ENCODE peak calls at places on chromosomes 7 and 10, in four cellular contexts. Z, B, M and R are unnamed samples.

GRCh38 chr7:47757946-47758371 is 176.0 kb upstream of the TNS3 start:
- DNase-seq in Z (peak), B (peak), M (peak), R (peak)

GRCh38 chr10:108384378-108384777 is 1219.9 kb upstream of the SORCS1 start:
- DNase-seq in Z (no peak), B (no peak), M (no peak), R (no peak)

GRCh38 chr7:3959364-3959763 is 658.3 kb downstream of the SDK1 start:
- DNase-seq in Z (no peak), B (no peak), M (no peak), R (no peak)

GRCh38 chr7:147678943-147679342 is 911.6 kb upstream of the C7orf33 start:
- DNase-seq in Z (no peak), B (no peak), M (no peak), R (no peak)

GRCh38 chr7:79434867-79435266 is 18.6 kb downstream of the MAGI2 start:
- DNase-seq in Z (peak), B (no peak), M (no peak), R (peak)

GRCh38 chr7:333399-333776 is 43.4 kb downstream of the FOXL3 start:
- DNase-seq in Z (no peak), B (no peak), M (no peak), R (no peak)

GRCh38 chr10:13587367-13587766 is 602 bp downstream of the PRPF18 start:
- DNase-seq in Z (no peak), B (no peak), M (peak), R (no peak)

GRCh38 chr10:22682237-22683192 is 31.9 kb downstream of the PIP4K2A start:
- DNase-seq in Z (peak), B (no peak), M (peak), R (peak)

GRCh38 chr7:142380064-142380463 is 122.2 kb upstream of the PRSS58 start:
- DNase-seq in Z (no peak), B (no peak), M (no peak), R (no peak)

GRCh38 chr7:39624202-39624807 is 933 bp downstream of the RALA start:
- DNase-seq in Z (no peak), B (no peak), M (peak), R (no peak)

GRCh38 chr10:82394122-82394521 is 519.1 kb downstream of the NRG3 start:
- DNase-seq in Z (no peak), B (no peak), M (no peak), R (no peak)

GRCh38 chr7:107594961-107595737 is 15.1 kb downstream of the BCAP29 start:
- DNase-seq in Z (peak), B (peak), M (peak), R (peak)

GRCh38 chr10:13656337-13657183 is 69.8 kb downstream of the PRPF18 start:
- DNase-seq in Z (no peak), B (no peak), M (no peak), R (no peak)

GRCh38 chr10:123782549-123782948 is 109.1 kb downstream of the CPXM2 start:
- DNase-seq in Z (no peak), B (no peak), M (no peak), R (no peak)

GRCh38 chr10:76942556-76943416 is 694.8 kb downstream of the KCNMA1 start:
- DNase-seq in Z (peak), B (no peak), M (peak), R (no peak)

GRCh38 chr10:6035926-6036575 is 26.1 kb downstream of the IL2RA start:
- DNase-seq in Z (no peak), B (no peak), M (no peak), R (no peak)

GRCh38 chr7:40583653-40584424 is 449.0 kb downstream of the SUGCT start:
- DNase-seq in Z (no peak), B (no peak), M (peak), R (peak)

GRCh38 chr10:88981435-88981834 is 9.2 kb upstream of the FAS start:
- DNase-seq in Z (no peak), B (no peak), M (no peak), R (no peak)

DNA sequence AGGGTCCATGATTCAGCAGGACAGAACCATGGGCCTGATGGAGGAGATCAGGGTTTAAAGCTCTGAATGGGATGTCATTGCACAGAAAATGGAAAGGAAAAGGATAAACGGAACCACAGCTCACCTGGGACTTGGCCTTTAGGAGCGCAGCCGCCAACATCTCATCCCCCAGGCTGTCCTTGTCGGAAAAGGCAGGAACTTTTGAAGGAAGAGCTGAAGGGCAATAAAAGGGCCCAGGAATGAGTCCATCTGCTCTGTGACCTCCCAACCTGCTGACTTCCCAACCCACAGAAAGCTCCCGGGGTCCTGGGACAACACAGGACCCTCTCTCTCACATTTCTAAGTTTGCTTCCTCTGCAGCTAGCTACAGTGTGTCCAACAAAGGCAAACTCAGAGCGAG is 6.1 kb downstream of the ZNF3 start:
- DNase-seq in Z (no peak), B (no peak), M (no peak), R (no peak)
- H3K4me3 ChIP-seq in Z (no peak), B (no peak), M (no peak), R (no peak)

GRCh38 chr7:45578022-45578421 is 3.9 kb downstream of the ADCY1 start:
- DNase-seq in Z (no peak), B (no peak), M (no peak), R (no peak)

GRCh38 chr7:45574521-45575500 is 643 bp downstream of the ADCY1 start:
- DNase-seq in Z (peak), B (no peak), M (peak), R (no peak)

GRCh38 chr7:45573636-45574470 is at the start of gene ADCY1:
- DNase-seq in Z (no peak), B (no peak), M (no peak), R (no peak)

GRCh38 chr7:45576249-45576929 is 2.2 kb downstream of the ADCY1 start:
- DNase-seq in Z (no peak), B (no peak), M (peak), R (no peak)

GRCh38 chr7:45575501-45576248 is 1.5 kb downstream of the ADCY1 start:
- DNase-seq in Z (no peak), B (no peak), M (no peak), R (no peak)
- H3K4me3 ChIP-seq in Z (peak), B (no peak), M (no peak), R (no peak)

GRCh38 chr7:36942558-36943354 is 218.5 kb upstream of the AOAH start:
- DNase-seq in Z (no peak), B (no peak), M (no peak), R (no peak)
- H3K4me3 ChIP-seq in Z (no peak), B (no peak), M (no peak), R (no peak)

GRCh38 chr7:2443491-2443890 is 32.7 kb downstream of the GRIFIN start:
- DNase-seq in Z (no peak), B (no peak), M (no peak), R (no peak)

GRCh38 chr7:2445898-2446555 is 30.2 kb downstream of the GRIFIN start:
- DNase-seq in Z (no peak), B (no peak), M (no peak), R (no peak)

GRCh38 chr7:2445047-2445446 is 31.2 kb downstream of the GRIFIN start:
- DNase-seq in Z (no peak), B (no peak), M (peak), R (no peak)

GRCh38 chr7:2444476-2444875 is 31.7 kb downstream of the GRIFIN start:
- DNase-seq in Z (peak), B (peak), M (peak), R (peak)

DNA sequence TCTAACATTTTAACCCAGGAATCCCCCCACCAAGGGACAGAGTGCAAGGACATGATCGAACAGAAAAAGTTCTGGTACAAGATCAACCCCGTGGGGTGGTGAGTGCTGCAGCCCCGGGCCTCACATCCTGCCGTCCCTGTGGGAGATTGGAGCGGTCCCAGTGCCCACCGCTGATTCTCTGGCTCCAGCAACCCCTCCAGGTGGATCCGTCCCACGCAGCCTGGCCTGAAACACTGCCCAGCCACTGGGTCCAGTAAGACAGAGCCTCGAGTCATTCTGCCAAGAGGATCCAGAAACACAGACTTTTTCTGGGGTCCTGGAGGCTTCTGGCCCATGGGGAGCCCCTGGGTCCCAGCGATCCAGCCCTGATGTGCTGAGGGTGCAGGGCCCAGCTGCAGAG is 29.5 kb downstream of the GRIFIN start:
- DNase-seq in Z (no peak), B (no peak), M (no peak), R (no peak)
- H3K4me3 ChIP-seq in Z (no peak), B (no peak), M (no peak), R (no peak)

DNA sequence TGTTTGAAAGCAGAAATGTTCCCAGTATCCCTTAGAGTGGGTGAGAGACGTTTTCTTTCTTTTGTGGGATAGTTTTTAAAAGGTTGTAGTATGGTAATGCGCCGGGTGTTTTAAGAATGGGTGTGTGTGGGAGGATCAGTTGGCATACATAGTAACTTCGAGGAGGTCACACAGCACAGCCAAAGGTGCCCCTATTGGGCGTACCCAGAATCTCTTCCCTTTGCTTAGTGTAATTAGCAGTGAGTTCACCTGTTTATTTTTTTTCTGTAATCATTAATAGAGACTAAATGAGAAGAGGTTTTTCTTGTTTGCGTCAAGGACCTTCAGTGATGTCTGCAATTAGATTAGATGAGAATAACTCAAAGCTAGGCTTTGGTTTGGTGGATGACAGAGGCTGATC is 1.5 kb downstream of the PLEKHA8 start:
- DNase-seq in Z (no peak), B (no peak), M (no peak), R (no peak)
- H3K4me3 ChIP-seq in Z (peak), B (peak), M (peak), R (peak)

GRCh38 chr7:114082567-114082933 is 163.7 kb upstream of the PPP1R3A start:
- DNase-seq in Z (no peak), B (no peak), M (no peak), R (no peak)

GRCh38 chr7:114081606-114082425 is 163.0 kb upstream of the PPP1R3A start:
- DNase-seq in Z (peak), B (peak), M (peak), R (peak)

GRCh38 chr7:114083714-114084113 is 164.9 kb upstream of the PPP1R3A start:
- DNase-seq in Z (no peak), B (no peak), M (no peak), R (no peak)

GRCh38 chr7:114084381-114085312 is 165.8 kb upstream of the PPP1R3A start:
- DNase-seq in Z (peak), B (no peak), M (peak), R (no peak)

DNA sequence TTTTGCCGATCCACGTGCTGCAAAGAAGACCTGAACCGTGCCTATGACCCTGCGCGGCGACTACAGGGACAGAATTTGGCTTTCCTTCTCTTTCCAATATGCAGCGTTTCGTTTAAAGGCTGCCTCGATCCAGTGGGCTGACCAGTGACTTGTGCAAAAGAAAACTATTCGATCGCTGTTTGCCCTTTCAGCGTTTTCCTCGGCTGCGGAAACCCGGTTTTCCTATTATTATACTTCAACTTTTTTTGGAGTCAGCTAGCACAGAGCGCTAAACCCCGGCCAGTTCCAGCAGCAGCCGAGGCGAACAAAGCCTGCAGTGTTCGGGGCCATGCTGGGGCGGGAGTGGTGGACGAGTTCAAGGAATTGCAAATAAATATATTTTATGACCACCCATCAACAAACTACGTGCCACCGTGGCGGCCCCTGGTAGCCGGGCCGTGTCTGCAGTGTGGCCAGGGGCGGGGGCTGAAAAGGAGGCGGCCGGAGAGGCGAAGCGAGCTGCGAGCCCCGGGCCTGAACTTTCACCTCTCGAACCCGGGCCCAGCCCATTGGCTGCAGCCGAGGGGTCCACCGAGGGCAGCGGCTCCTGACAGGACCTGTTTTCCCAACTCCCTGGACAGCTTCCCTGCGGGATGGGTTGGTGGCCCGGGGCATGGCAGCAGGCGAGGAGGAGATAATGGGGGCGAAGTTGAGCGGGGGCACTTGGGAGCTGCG is 164.3 kb upstream of the PPP1R3A start:
- DNase-seq in Z (no peak), B (no peak), M (peak), R (no peak)
- H3K4me3 ChIP-seq in Z (peak), B (peak), M (peak), R (peak)

GRCh38 chr7:7183833-7184463 is 1.6 kb downstream of the C1GALT1 start:
- DNase-seq in Z (no peak), B (no peak), M (no peak), R (no peak)

GRCh38 chr7:7181519-7182155 is 707 bp upstream of the C1GALT1 start:
- DNase-seq in Z (no peak), B (no peak), M (peak), R (no peak)

GRCh38 chr7:7182156-7183060 is at the start of gene C1GALT1:
- DNase-seq in Z (peak), B (peak), M (peak), R (peak)

GRCh38 chr7:7185382-7185989 is 3.1 kb downstream of the C1GALT1 start:
- DNase-seq in Z (no peak), B (no peak), M (no peak), R (no peak)

GRCh38 chr7:7183061-7183832 is 903 bp downstream of the C1GALT1 start:
- DNase-seq in Z (peak), B (no peak), M (peak), R (no peak)
- H3K4me3 ChIP-seq in Z (peak), B (peak), M (peak), R (peak)

GRCh38 chr10:11197266-11197712 is 179.6 kb downstream of the CELF2 start:
- DNase-seq in Z (peak), B (no peak), M (no peak), R (no peak)
- H3K4me3 ChIP-seq in Z (no peak), B (no peak), M (no peak), R (no peak)

GRCh38 chr7:150381785-150382122 is 2.6 kb downstream of the ZNF775 start:
- DNase-seq in Z (no peak), B (no peak), M (no peak), R (no peak)

GRCh38 chr7:150378853-150379589 is at the start of gene ZNF775:
- DNase-seq in Z (peak), B (peak), M (peak), R (peak)

GRCh38 chr7:150379590-150380379 is 655 bp downstream of the ZNF775 start:
- DNase-seq in Z (no peak), B (no peak), M (no peak), R (no peak)

GRCh38 chr7:150381096-150381495 is 2.0 kb downstream of the ZNF775 start:
- DNase-seq in Z (no peak), B (no peak), M (no peak), R (no peak)

DNA sequence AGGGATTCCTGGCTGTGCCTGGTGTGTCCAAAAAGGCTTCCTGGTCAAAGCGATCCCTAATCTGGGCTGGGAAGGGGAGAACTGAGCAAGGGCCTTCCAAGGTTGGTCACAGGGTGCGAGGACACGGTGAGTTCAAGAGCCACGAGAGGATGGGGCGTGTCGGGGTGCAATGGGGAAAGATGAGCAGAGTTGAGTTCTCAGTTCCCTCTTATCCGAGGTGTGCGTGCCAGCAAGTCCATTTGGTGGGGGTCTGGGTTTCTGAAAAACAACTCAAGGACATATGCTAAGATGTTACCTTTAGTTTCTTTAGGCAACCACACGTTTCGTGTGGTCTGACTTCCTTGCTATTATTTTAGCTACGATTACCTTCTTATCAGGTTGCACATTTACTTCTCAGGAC is 1.3 kb downstream of the ZNF775 start:
- DNase-seq in Z (no peak), B (no peak), M (no peak), R (no peak)
- H3K4me3 ChIP-seq in Z (peak), B (peak), M (peak), R (peak)

GRCh38 chr7:131056007-131056406 is 271.7 kb upstream of the MKLN1 start:
- DNase-seq in Z (no peak), B (no peak), M (peak), R (no peak)
- H3K4me3 ChIP-seq in Z (no peak), B (no peak), M (no peak), R (no peak)